ENCODE peak calls at places on chromosomes 5 and 9, in ten cellular contexts. G, T, H, O, R, N, L, Q, B and Z are unnamed samples.

GRCh38 chr5:149129181-149129580 is 12.1 kb upstream of the ABLIM3 start:
- DNase-seq in G (no peak), T (no peak), H (no peak), O (no peak), R (no peak), N (peak; percentile 31), L (no peak), Q (no peak), B (peak; percentile 46), Z (no peak)

GRCh38 chr9:127550751-127551150 is 61.3 kb upstream of the STXBP1 start:
- DNase-seq in G (no peak), T (no peak), H (no peak), O (no peak), R (no peak), N (no peak), L (no peak), Q (no peak), B (no peak), Z (no peak)

GRCh38 chr9:128249914-128250838 is 25.6 kb downstream of the GOLGA2 start:
- DNase-seq in G (peak; percentile 90), T (peak; percentile 60), H (peak; percentile 16), O (peak; percentile 75), R (peak; percentile 98), N (peak; percentile 50), L (peak; percentile 100), Q (peak; percentile 99), B (peak; percentile 84), Z (peak; percentile 92)

GRCh38 chr9:110996436-110997224 is 41.6 kb downstream of the LPAR1 start:
- DNase-seq in G (no peak), T (no peak), H (peak; percentile 72), O (no peak), R (no peak), N (peak; percentile 83), L (no peak), Q (no peak), B (peak; percentile 94), Z (no peak)

GRCh38 chr9:101388507-101388993 is 3.7 kb upstream of the BAAT start:
- DNase-seq in G (no peak), T (no peak), H (no peak), O (no peak), R (no peak), N (no peak), L (no peak), Q (no peak), B (peak; percentile 30), Z (no peak)

GRCh38 chr5:140321796-140322195 is 18.9 kb upstream of the PFDN1 start:
- DNase-seq in G (no peak), T (no peak), H (no peak), O (peak; percentile 43), R (peak; percentile 86), N (no peak), L (no peak), Q (no peak), B (no peak), Z (no peak)

GRCh38 chr9:112535364-112535763 is 48.7 kb downstream of the KIAA1958 start:
- DNase-seq in G (no peak), T (no peak), H (no peak), O (no peak), R (no peak), N (peak; percentile 37), L (no peak), Q (no peak), B (peak; percentile 67), Z (no peak)

GRCh38 chr9:132074736-132075135 is 4.9 kb downstream of the MED27 start:
- DNase-seq in G (no peak), T (no peak), H (peak; percentile 81), O (no peak), R (no peak), N (peak; percentile 85), L (no peak), Q (no peak), B (peak; percentile 73), Z (no peak)

GRCh38 chr5:73213566-73213998 is 40.6 kb downstream of the TMEM174 start:
- DNase-seq in G (no peak), T (no peak), H (peak; percentile 88), O (no peak), R (no peak), N (peak; percentile 82), L (no peak), Q (no peak), B (peak; percentile 93), Z (no peak)

GRCh38 chr9:92292338-92293074 is 991 bp downstream of the IARS1 start:
- DNase-seq in G (no peak), T (peak; percentile 7), H (no peak), O (no peak), R (no peak), N (peak; percentile 19), L (no peak), Q (no peak), B (no peak), Z (no peak)

GRCh38 chr5:57551974-57552537 is 69.4 kb upstream of the ACTBL2 start:
- DNase-seq in G (no peak), T (no peak), H (peak; percentile 22), O (no peak), R (no peak), N (no peak), L (no peak), Q (no peak), B (no peak), Z (no peak)

GRCh38 chr9:72984150-72984947 is 31.5 kb upstream of the ALDH1A1 start:
- DNase-seq in G (no peak), T (no peak), H (no peak), O (no peak), R (no peak), N (no peak), L (no peak), Q (no peak), B (no peak), Z (no peak)

GRCh38 chr9:4106744-4107143 is 193.1 kb downstream of the GLIS3 start:
- DNase-seq in G (no peak), T (no peak), H (peak; percentile 97), O (no peak), R (no peak), N (peak; percentile 92), L (no peak), Q (no peak), B (no peak), Z (no peak)

GRCh38 chr9:128297221-128297773 is 21.2 kb downstream of the SWI5 start:
- DNase-seq in G (no peak), T (no peak), H (no peak), O (no peak), R (no peak), N (no peak), L (no peak), Q (no peak), B (no peak), Z (no peak)

GRCh38 chr5:167819406-167819805 is 472.0 kb upstream of the WWC1 start:
- DNase-seq in G (no peak), T (no peak), H (no peak), O (no peak), R (no peak), N (no peak), L (peak; percentile 24), Q (no peak), B (no peak), Z (no peak)

GRCh38 chr5:13566903-13567339 is 377.6 kb downstream of the DNAH5 start:
- DNase-seq in G (no peak), T (peak; percentile 25), H (peak; percentile 80), O (no peak), R (no peak), N (peak; percentile 83), L (no peak), Q (no peak), B (peak; percentile 36), Z (no peak)

GRCh38 chr9:126652140-126652558 is 38.4 kb downstream of the LMX1B start:
- DNase-seq in G (no peak), T (no peak), H (no peak), O (no peak), R (no peak), N (no peak), L (no peak), Q (no peak), B (no peak), Z (no peak)

DNA sequence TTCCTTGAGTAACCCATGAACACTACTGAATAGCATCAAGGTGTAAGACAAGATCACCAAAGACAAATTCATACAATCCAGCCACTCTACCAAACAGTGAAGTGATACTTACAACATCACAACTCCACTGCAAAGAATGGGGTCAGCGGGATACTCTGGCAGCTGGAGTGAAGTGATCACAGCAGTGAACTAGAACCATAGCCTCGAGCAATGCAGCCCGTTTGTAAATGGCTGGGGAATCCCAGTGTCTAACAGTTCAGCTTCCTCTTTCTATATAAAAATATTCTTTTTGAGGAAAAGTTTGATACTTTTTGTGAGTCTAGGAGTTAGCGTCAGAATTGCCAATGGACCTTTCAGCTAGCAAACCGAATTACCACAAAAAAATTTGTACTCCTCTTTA is 515.2 kb downstream of the ZNF608 start:
- DNase-seq in G (no peak), T (no peak), H (no peak), O (no peak), R (no peak), N (no peak), L (no peak), Q (no peak), B (no peak), Z (no peak)
- TF ChIP-seq CTCF in G (no peak), T (no peak), H (no peak), O (no peak), R (no peak), N (no peak), L (no peak), Q (no peak), B (no peak), Z (no peak)

GRCh38 chr9:6584881-6585597 is 60.5 kb downstream of the GLDC start:
- DNase-seq in G (no peak), T (peak; percentile 26), H (peak; percentile 20), O (no peak), R (no peak), N (peak; percentile 69), L (peak; percentile 39), Q (no peak), B (peak; percentile 65), Z (no peak)
- TF ChIP-seq CTCF in G (peak; percentile 70), T (peak; percentile 79), H (peak; percentile 41), O (peak; percentile 61), R (peak; percentile 45), N (peak; percentile 29), L (peak; percentile 42), Q (no peak), B (peak; percentile 45), Z (peak; percentile 56)

GRCh38 chr5:158320934-158321333 is 462.0 kb upstream of the CLINT1 start:
- DNase-seq in G (no peak), T (no peak), H (no peak), O (no peak), R (no peak), N (no peak), L (no peak), Q (no peak), B (no peak), Z (no peak)
- TF ChIP-seq CTCF in G (no peak), T (no peak), H (no peak), O (no peak), R (no peak), N (no peak), L (no peak), Q (no peak), B (no peak), Z (no peak)

DNA sequence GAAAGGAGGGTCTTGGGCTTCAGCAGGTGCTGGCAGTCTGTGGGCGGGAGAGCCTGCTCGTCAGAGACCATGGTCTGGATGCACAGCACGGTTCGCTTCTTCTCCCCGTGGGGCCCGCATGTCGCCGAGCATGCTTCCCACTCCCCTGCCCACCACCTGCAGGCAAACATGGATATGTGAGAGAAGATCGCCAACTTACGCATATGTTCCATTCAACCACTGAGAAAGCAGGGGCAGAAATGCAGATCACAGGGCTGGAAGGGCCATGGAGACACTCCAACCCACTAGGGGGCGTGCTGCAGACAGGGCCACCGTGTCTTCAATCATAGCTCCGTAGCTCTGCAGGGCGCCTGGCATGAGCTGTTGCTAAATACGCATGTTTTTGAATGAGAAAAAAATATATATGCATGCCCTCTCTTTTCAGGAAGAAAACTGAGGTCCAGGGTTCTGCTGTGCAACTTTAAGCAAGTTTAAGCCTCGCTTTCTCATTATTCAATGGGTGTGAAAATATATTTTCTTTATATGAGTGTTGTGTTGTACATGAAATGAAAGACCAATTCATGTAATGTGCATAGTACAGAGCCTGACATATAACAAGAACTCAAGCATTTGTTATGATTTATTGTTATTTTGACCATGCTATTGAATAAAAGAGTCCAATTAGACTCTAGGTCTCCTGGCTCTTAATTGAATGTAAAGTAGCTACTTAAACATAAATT is 148.0 kb downstream of the TARS1 start:
- DNase-seq in G (peak; percentile 47), T (peak; percentile 21), H (no peak), O (no peak), R (no peak), N (no peak), L (peak; percentile 27), Q (no peak), B (peak; percentile 31), Z (peak; percentile 11)
- TF ChIP-seq CTCF in G (peak; percentile 61), T (peak; percentile 40), H (no peak), O (peak; percentile 42), R (peak; percentile 32), N (peak; percentile 27), L (peak; percentile 65), Q (no peak), B (peak; percentile 59), Z (peak; percentile 61)